ENCODE peak calls at places on chromosomes 7 and 10, in seven cellular contexts. H, N, M, T, U, K and J are unnamed samples.

GRCh38 chr7:133109816-133110215 is 27.9 kb upstream of the CHCHD3 start:
- DNase-seq in H (no peak), N (no peak), M (no peak), T (no peak), U (no peak), K (no peak), J (no peak)

GRCh38 chr10:78335691-78336401 is 302.2 kb downstream of the RPS24 start:
- DNase-seq in H (peak; percentile 78), N (no peak), M (no peak), T (no peak), U (no peak), K (no peak), J (no peak)

GRCh38 chr7:121447191-121447920 is 51.2 kb upstream of the FAM3C start:
- DNase-seq in H (no peak), N (no peak), M (no peak), T (peak; percentile 1), U (no peak), K (no peak), J (no peak)

GRCh38 chr10:3484306-3485187 is 300.5 kb downstream of the KLF6 start:
- DNase-seq in H (no peak), N (no peak), M (no peak), T (no peak), U (peak; percentile 44), K (no peak), J (no peak)

GRCh38 chr7:30988346-30989005 is 24.7 kb downstream of the GHRHR start:
- DNase-seq in H (peak; percentile 64), N (no peak), M (peak; percentile 50), T (no peak), U (peak; percentile 11), K (peak; percentile 30), J (no peak)

GRCh38 chr7:80775481-80775880 is 137.0 kb downstream of the CD36 start:
- DNase-seq in H (no peak), N (no peak), M (no peak), T (no peak), U (no peak), K (no peak), J (no peak)

GRCh38 chr7:50618281-50618680 is 53.1 kb upstream of the DDC start:
- DNase-seq in H (no peak), N (no peak), M (no peak), T (no peak), U (no peak), K (no peak), J (no peak)

GRCh38 chr7:77532247-77532646 is 4.8 kb upstream of the PTPN12 start:
- DNase-seq in H (no peak), N (no peak), M (no peak), T (no peak), U (no peak), K (no peak), J (no peak)

GRCh38 chr10:120989996-120990395 is 138.8 kb downstream of the WDR11 start:
- DNase-seq in H (no peak), N (no peak), M (no peak), T (no peak), U (no peak), K (no peak), J (no peak)

GRCh38 chr7:55266243-55266642 is 98.9 kb upstream of the LANCL2 start:
- DNase-seq in H (no peak), N (no peak), M (no peak), T (no peak), U (no peak), K (no peak), J (no peak)

GRCh38 chr7:102456327-102456726 is 8.3 kb downstream of the ALKBH4 start:
- DNase-seq in H (peak; percentile 64), N (no peak), M (no peak), T (no peak), U (no peak), K (no peak), J (no peak)